ENCODE peak calls at places on chromosomes 1 and 21, in nine cellular contexts. T is BJ; Z is CD8-positive, alpha-beta T cell; D is psoas muscle; G is IMR-90; Y is Peyer's patch; B is BE2C; U is tibial nerve; M is pancreas. X is an unnamed sample.

GRCh38 chr1:113917400-113918082 is 11.6 kb upstream of the HIPK1 start:
- DNase-seq in U (no peak), Z (no peak), G (peak), D (no peak), T (no peak), B (no peak), Y (no peak), M (no peak), X (no peak)

GRCh38 chr21:34807146-34807880 is 138.5 kb downstream of the CLIC6 start:
- DNase-seq in M (no peak), Z (peak), G (peak), U (no peak), T (peak), B (no peak), Y (no peak), D (no peak), X (peak)

GRCh38 chr1:111592389-111593361 is 26.9 kb upstream of the RAP1A start:
- DNase-seq in M (peak), D (peak), U (peak), Z (peak), B (no peak), T (peak), G (peak), Y (peak), X (peak)

GRCh38 chr1:155650231-155650757 is 38.3 kb downstream of the YY1AP1 start:
- DNase-seq in Z (no peak), M (no peak), G (no peak), U (no peak), D (no peak), B (no peak), T (no peak), Y (no peak), X (no peak)

GRCh38 chr1:81706650-81707435 is 93.9 kb upstream of the ADGRL2 start:
- DNase-seq in Y (no peak), G (peak), T (no peak), M (no peak), U (no peak), D (no peak), B (no peak), Z (no peak), X (no peak)

GRCh38 chr1:47582891-47583608 is 145.2 kb downstream of the FOXD2 start:
- DNase-seq in T (no peak), D (no peak), M (peak), G (no peak), B (no peak), U (no peak), Z (no peak), Y (no peak), X (no peak)

GRCh38 chr1:160375788-160376524 is 9.1 kb downstream of the NHLH1 start:
- DNase-seq in M (no peak), T (no peak), Y (no peak), D (no peak), G (no peak), B (no peak), U (no peak), Z (no peak), X (no peak)

GRCh38 chr1:243496173-243496553 is 240.3 kb downstream of the SDCCAG8 start:
- DNase-seq in D (no peak), B (peak), Z (no peak), M (no peak), U (no peak), Y (no peak), T (no peak), G (no peak), X (no peak)

DNA sequence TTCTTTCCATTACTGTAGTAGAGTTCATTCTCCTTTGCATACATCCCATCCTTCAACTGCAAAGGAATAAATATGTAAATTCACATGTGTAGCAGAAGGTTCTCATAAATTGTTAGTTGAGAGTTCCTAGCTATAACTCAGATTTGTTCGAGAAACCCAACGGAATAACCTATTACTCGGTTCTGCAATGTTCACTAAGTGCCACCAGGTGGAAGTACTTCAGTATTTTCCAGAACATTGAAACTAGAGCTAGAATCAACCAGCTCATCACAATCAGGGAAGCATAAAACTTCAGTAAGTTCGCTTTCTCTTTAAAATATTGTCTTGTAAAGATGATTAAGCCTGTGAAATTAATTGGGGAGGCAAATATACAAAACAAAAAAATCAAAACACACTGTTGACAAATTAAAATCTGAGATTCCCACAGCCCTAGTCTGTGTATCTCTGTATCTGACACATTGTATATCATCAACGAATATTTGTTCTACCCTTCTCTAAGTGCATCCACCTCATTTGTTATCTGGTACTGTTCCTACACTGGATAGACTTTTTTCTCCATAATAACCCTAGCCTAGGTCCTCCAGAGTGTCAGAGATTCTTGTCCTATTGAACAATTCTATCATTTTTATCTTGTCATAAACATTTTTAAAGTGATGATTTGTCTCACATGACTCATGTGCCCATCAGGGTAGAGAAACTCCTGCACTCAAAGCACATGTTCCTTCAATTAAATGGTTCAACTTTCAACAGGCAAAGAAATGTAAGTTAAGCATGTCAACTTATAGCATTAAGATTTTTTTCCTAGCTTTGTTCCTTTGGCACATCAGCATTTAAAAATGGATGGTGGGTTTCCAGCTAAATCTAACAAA is 31.9 kb downstream of the MROH9 start:
- DNase-seq in T (peak), U (no peak), G (peak), M (peak), Z (no peak), D (no peak), Y (no peak), B (no peak), X (peak)
- TF ChIP-seq CTCF in T (peak), U (peak), G (peak), M (peak), Z (peak), D (peak), Y (peak), B (peak), X (peak)

DNA sequence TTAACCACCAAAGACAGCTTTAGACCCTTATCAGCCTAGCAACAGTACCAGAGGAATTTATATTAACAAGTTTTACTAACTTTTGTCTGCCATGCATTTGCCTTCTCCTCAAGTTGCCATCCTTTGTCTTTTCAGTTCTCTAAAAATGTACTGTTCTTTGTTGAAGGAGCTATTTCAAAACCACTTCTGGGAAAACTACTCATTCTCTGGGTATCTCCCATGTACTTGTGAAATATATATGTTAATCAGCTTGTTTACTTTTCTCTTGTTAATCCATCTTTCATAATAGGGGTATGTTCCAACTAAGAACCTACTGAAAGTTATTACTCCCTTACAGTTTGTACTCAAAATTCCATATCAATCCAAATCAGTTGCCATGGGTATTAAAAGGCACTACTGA is 16.3 kb downstream of the DPYD start:
- DNase-seq in D (no peak), G (peak), U (no peak), B (no peak), Y (no peak), Z (no peak), T (no peak), M (no peak), X (no peak)
- H3K4me3 ChIP-seq in D (no peak), G (no peak), U (no peak), B (no peak), Y (no peak), Z (no peak), T (no peak), M (no peak), X (no peak)

DNA sequence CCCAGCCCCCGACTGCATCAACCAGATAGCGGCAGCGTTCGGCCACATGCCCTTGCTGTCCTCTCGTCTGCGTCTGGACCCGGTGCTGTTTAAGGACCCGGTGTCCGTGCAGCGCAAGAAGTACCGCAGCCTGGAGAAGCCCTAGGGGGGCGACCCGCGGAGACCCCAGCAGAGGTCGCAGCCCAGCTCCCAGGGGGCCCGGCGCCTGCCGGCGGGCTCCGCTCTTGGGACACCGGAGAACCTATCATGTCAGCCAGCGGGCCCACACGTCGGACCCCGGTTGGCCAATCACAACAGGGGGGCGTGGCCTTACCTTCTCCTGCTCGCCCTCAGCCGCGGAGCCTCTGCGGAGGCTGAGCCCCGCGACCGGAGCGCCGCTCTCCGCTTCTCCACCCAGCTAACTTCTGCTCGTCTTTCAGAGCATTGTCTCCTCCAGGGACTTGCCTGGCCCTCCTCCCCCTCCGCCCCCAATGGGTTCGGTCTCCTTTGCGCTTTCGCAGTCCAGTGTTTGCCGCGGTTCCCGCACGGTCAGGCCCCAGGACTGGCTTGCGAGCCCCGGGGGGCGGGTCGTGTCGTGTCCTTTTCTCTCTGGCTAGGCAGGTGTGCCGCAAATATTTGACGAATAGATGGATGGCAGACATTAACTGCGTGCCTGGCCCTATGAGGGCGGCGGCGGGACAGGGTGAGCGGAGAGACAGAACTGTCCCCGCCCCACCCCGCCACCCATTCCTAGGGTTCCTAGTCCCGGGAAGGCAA is 10.5 kb downstream of the SLC30A2 start:
- DNase-seq in T (no peak), U (peak), M (peak), Y (peak), B (peak), D (peak), G (peak), Z (peak), X (peak)
- TF ChIP-seq CTCF in T (no peak), U (no peak), M (no peak), Y (no peak), B (no peak), D (no peak), G (no peak), Z (no peak), X (no peak)

GRCh38 chr21:45641480-45642035 is 2.0 kb upstream of the PCBP3 start:
- DNase-seq in B (no peak), G (no peak), Y (no peak), U (no peak), D (no peak), T (no peak), Z (no peak), M (no peak), X (no peak)
- H3K4me3 ChIP-seq in B (no peak), G (no peak), Y (no peak), U (no peak), D (no peak), T (no peak), Z (no peak), M (no peak), X (no peak)